ENCODE peak calls at places on chromosomes 2 and 18, in ten cellular contexts. N is heart right ventricle, G is suprapubic skin, J is tibial nerve, F is fibroblast of lung, H is endodermal cell, X is left lung, U is breast epithelium, E is stomach, I is uterus. B is an unnamed sample.

GRCh38 chr2:119240311-119241204 is 16.9 kb downstream of the STEAP3 start:
- DNase-seq in F (peak; percentile 80), G (no peak), U (no peak), X (no peak), N (peak; percentile 55), I (no peak), E (peak; percentile 80), J (no peak), H (peak; percentile 75), B (peak; percentile 78)

GRCh38 chr2:165164201-165164600 is 39.6 kb downstream of the SCN3A start:
- DNase-seq in F (no peak), E (no peak), I (no peak), G (no peak), J (no peak), H (no peak), X (no peak), N (no peak), U (no peak), B (no peak)

GRCh38 chr2:159933727-159934049 is 128.7 kb downstream of the PLA2R1 start:
- DNase-seq in I (no peak), G (no peak), E (no peak), N (peak; percentile 16), J (no peak), H (no peak), F (peak; percentile 64), U (no peak), X (no peak), B (no peak)

GRCh38 chr2:27060323-27060722 is 8.9 kb downstream of the AGBL5 start:
- DNase-seq in U (no peak), F (no peak), N (no peak), X (no peak), E (no peak), G (no peak), H (no peak), I (no peak), J (no peak), B (no peak)

GRCh38 chr2:113361051-113361450 is 76.4 kb upstream of the ZNG1B start:
- DNase-seq in G (no peak), N (no peak), J (no peak), H (no peak), F (no peak), X (peak; percentile 68), U (no peak), E (no peak), I (no peak), B (no peak)

GRCh38 chr18:10833656-10834055 is 307.8 kb downstream of the NAPG start:
- DNase-seq in N (no peak), G (no peak), I (no peak), J (no peak), X (no peak), U (no peak), H (no peak), F (no peak), E (no peak), B (no peak)

GRCh38 chr2:121596221-121597080 is 52.8 kb downstream of the CLASP1 start:
- DNase-seq in I (no peak), N (peak; percentile 47), E (no peak), X (no peak), U (no peak), F (peak; percentile 70), H (peak; percentile 70), J (peak; percentile 18), G (no peak), B (no peak)

GRCh38 chr18:62531078-62531477 is 8.3 kb downstream of the ZCCHC2 start:
- DNase-seq in H (no peak), N (no peak), E (no peak), U (no peak), X (no peak), I (no peak), G (no peak), J (no peak), F (no peak), B (no peak)

GRCh38 chr2:200021449-200022114 is 66.2 kb downstream of the MAIP1 start:
- DNase-seq in E (no peak), J (no peak), H (no peak), I (no peak), F (no peak), U (no peak), G (no peak), N (no peak), X (no peak), B (no peak)

GRCh38 chr2:46829240-46829970 is 86.2 kb downstream of the MCFD2 start:
- DNase-seq in N (no peak), G (no peak), I (no peak), H (peak; percentile 34), U (no peak), F (no peak), E (no peak), X (no peak), J (no peak), B (peak; percentile 19)

GRCh38 chr2:66574701-66575624 is 140.0 kb downstream of the MEIS1 start:
- DNase-seq in N (peak; percentile 77), J (peak; percentile 56), I (peak; percentile 83), F (peak; percentile 93), G (peak; percentile 83), E (no peak), U (no peak), H (peak; percentile 89), X (no peak), B (peak; percentile 77)

GRCh38 chr2:172253190-172254052 is 150.7 kb upstream of the DLX2 start:
- DNase-seq in X (peak; percentile 81), N (peak; percentile 63), E (peak; percentile 50), J (peak; percentile 31), F (peak; percentile 100), H (no peak), I (no peak), U (no peak), G (no peak), B (peak; percentile 81)

GRCh38 chr2:88123975-88124917 is 3.6 kb downstream of the FABP1 start:
- DNase-seq in G (no peak), X (no peak), N (no peak), U (no peak), I (no peak), F (no peak), H (no peak), E (no peak), J (no peak), B (no peak)

GRCh38 chr2:88127638-88127887 is 299 bp downstream of the FABP1 start:
- DNase-seq in N (no peak), E (no peak), F (no peak), I (no peak), G (no peak), H (no peak), J (no peak), U (no peak), X (no peak), B (no peak)

GRCh38 chr2:88125344-88125923 is 2.4 kb downstream of the FABP1 start:
- DNase-seq in J (no peak), X (no peak), E (no peak), U (no peak), H (no peak), I (no peak), F (no peak), G (no peak), N (no peak), B (no peak)

GRCh38 chr2:88126772-88127637 is 857 bp downstream of the FABP1 start:
- DNase-seq in H (no peak), J (no peak), F (no peak), U (no peak), X (no peak), I (no peak), N (no peak), G (no peak), E (no peak), B (no peak)

DNA sequence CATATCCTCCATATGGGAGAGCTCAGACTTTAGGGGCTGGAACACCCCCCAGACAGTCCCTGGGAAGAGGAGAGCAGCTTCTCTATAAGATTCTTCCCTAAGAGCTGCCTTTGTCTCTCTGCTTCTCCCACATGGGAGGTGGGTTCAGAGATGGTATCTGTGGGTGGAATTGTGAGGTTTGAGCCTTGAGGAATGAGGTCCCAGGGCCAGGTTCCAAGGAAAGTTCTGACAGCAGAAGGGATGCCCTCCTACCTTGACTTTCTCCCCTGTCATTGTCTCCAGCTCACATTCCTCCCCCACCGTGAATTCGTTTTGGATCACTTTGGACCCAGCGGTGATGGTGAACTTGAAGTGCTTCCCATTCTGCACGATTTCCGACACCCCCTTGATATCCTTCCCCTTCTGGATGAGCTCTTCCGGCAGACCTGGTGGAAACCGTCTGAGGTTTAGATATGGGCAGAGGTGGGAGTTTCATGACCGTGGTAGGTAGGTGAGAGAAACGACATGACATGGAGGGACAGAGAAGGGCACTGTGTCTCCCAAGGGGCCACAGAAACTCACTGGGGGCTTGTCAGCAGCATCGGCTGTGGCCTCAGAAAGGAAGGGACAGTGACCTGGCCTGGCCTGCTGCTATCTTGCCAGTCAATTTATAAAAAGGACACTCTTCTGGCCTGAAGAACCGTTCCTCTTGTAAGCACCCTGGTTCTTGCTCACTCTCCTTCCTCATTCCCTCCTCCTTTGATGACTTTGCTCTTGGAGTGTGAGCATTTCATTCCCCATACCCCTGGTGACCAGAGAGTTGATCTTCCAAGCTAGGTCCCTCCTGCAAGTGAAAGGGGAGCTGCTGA is 1.7 kb downstream of the FABP1 start:
- DNase-seq in N (no peak), H (no peak), E (no peak), I (no peak), F (no peak), J (no peak), U (no peak), G (no peak), X (no peak), B (no peak)
- H3K4me3 ChIP-seq in N (no peak overlapping the region), H (no peak overlapping the region), E (no peak overlapping the region), I (no peak overlapping the region), F (no peak overlapping the region), J (no peak overlapping the region), U (no peak overlapping the region), G (no peak overlapping the region), X (no peak overlapping the region), B (no peak overlapping the region)

DNA sequence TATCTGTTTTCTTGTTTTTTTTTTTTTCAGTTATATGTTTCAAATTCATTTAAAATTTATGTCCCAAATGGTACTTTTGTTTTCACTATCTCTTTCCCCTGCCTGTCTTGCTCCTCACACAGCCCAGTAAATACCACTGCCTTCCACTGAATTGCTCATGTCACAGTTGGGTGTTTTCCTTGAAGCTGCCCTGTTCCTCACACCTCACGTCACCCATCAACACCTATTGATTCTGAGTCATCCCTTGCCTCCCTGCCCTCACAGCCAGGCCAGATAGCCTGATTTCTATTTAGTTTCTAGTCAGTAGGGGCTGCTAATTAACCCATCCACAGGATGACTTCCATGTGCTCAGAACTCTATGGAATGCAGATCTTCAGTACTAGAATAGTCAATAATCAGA is 25.3 kb downstream of the FSHR start:
- DNase-seq in X (no peak), U (no peak), I (no peak), J (no peak), E (no peak), H (peak; percentile 89), N (no peak), G (no peak), F (no peak), B (no peak)
- TF ChIP-seq CTCF in X (no peak), U (no peak), I (no peak), J (no peak), E (no peak), H (peak; percentile 50), N (no peak), G (no peak), F (no peak), B (no peak)

GRCh38 chr18:26157326-26157725 is 23.7 kb downstream of the PSMA8 start:
- DNase-seq in F (no peak), G (no peak), N (no peak), I (no peak), U (no peak), X (no peak), E (no peak), H (no peak), J (no peak), B (no peak)
- H3K27ac ChIP-seq in F (no peak overlapping the region), G (no peak overlapping the region), N (no peak overlapping the region), I (no peak overlapping the region), U (no peak overlapping the region), X (no peak overlapping the region), E (no peak overlapping the region), H (no peak overlapping the region), J (no peak overlapping the region), B (no peak overlapping the region)

GRCh38 chr2:162817921-162818320 is 20.6 kb downstream of the KCNH7 start:
- DNase-seq in N (no peak), U (no peak), F (no peak), G (no peak), H (no peak), I (no peak), X (no peak), E (no peak), J (no peak), B (no peak)
- H3K4me3 ChIP-seq in N (no peak overlapping the region), U (no peak overlapping the region), F (no peak overlapping the region), G (no peak overlapping the region), H (no peak overlapping the region), I (no peak overlapping the region), X (no peak overlapping the region), E (no peak overlapping the region), J (no peak overlapping the region), B (no peak overlapping the region)